ENCODE peak calls at places on chromosomes 11 and 22, in five cellular contexts. R, F, D, C and V are unnamed samples.

GRCh38 chr22:45310331-45311032 is 748 bp downstream of the FAM118A start:
- DNase-seq in C (no peak), D (no peak), R (no peak), F (no peak), V (no peak)

GRCh38 chr11:100731471-100731870 is 44.4 kb downstream of the ARHGAP42 start:
- DNase-seq in R (no peak), C (no peak), D (no peak), F (no peak), V (no peak)

GRCh38 chr11:60743058-60743457 is 13.6 kb upstream of the MS4A15 start:
- DNase-seq in D (no peak), C (no peak), F (no peak), R (no peak), V (no peak)

GRCh38 chr11:73565804-73566203 is 32.1 kb downstream of the FAM168A start:
- DNase-seq in F (no peak), D (no peak), C (no peak), R (no peak), V (no peak)

GRCh38 chr11:81647374-81647773 is 1086.3 kb downstream of the FAM181B start:
- DNase-seq in F (no peak), R (no peak), D (no peak), C (no peak), V (no peak)

GRCh38 chr22:46043816-46044717 is 67.1 kb upstream of the WNT7B start:
- DNase-seq in R (peak), F (no peak), D (no peak), C (no peak), V (no peak)

GRCh38 chr11:75306529-75306928 is 44.9 kb downstream of the ARRB1 start:
- DNase-seq in R (no peak), F (no peak), D (no peak), C (no peak), V (no peak)

GRCh38 chr22:29224121-29224858 is 18.6 kb downstream of the EMID1 start:
- DNase-seq in D (no peak), F (no peak), C (no peak), R (no peak), V (no peak)

GRCh38 chr22:48703265-48703941 is 1124.3 kb downstream of the BRD1 start:
- DNase-seq in F (no peak), R (no peak), D (no peak), C (no peak), V (no peak)

GRCh38 chr22:20644071-20644642 is 129.8 kb upstream of the SERPIND1 start:
- DNase-seq in D (no peak), R (no peak), C (no peak), F (no peak), V (no peak)

GRCh38 chr11:75476716-75477613 is 44.0 kb upstream of the KLHL35 start:
- DNase-seq in F (peak), D (no peak), C (no peak), R (no peak), V (no peak)

GRCh38 chr22:35608088-35608487 is 9.0 kb downstream of the MB start:
- DNase-seq in D (no peak), C (no peak), F (no peak), R (no peak), V (no peak)

GRCh38 chr11:68942090-68942620 is 38.5 kb downstream of the IGHMBP2 start:
- DNase-seq in R (no peak), C (no peak), F (no peak), D (no peak), V (no peak)

GRCh38 chr11:103988595-103988969 is 47.9 kb upstream of the DDI1 start:
- DNase-seq in D (no peak), R (no peak), C (no peak), F (no peak), V (no peak)

GRCh38 chr22:39117585-39118191 is 20.6 kb downstream of the APOBEC3H start:
- DNase-seq in C (peak), F (peak), D (peak), R (no peak), V (peak)

GRCh38 chr11:76148941-76149613 is 57.2 kb downstream of the WNT11 start:
- DNase-seq in D (peak), R (no peak), C (no peak), F (no peak), V (no peak)

GRCh38 chr11:133892584-133893380 is 47.5 kb upstream of the SPATA19 start:
- DNase-seq in R (peak), C (no peak), D (no peak), F (no peak), V (no peak)

GRCh38 chr22:45861259-45861658 is 115.7 kb downstream of the WNT7B start:
- DNase-seq in F (no peak), C (no peak), D (no peak), R (no peak), V (no peak)

GRCh38 chr22:23784215-23784732 is 2.5 kb upstream of the SMARCB1 start:
- DNase-seq in C (no peak), D (peak), F (no peak), R (no peak), V (no peak)

GRCh38 chr11:132030896-132031295 is 660.5 kb downstream of the NTM start:
- DNase-seq in C (no peak), D (no peak), F (no peak), R (no peak), V (no peak)

DNA sequence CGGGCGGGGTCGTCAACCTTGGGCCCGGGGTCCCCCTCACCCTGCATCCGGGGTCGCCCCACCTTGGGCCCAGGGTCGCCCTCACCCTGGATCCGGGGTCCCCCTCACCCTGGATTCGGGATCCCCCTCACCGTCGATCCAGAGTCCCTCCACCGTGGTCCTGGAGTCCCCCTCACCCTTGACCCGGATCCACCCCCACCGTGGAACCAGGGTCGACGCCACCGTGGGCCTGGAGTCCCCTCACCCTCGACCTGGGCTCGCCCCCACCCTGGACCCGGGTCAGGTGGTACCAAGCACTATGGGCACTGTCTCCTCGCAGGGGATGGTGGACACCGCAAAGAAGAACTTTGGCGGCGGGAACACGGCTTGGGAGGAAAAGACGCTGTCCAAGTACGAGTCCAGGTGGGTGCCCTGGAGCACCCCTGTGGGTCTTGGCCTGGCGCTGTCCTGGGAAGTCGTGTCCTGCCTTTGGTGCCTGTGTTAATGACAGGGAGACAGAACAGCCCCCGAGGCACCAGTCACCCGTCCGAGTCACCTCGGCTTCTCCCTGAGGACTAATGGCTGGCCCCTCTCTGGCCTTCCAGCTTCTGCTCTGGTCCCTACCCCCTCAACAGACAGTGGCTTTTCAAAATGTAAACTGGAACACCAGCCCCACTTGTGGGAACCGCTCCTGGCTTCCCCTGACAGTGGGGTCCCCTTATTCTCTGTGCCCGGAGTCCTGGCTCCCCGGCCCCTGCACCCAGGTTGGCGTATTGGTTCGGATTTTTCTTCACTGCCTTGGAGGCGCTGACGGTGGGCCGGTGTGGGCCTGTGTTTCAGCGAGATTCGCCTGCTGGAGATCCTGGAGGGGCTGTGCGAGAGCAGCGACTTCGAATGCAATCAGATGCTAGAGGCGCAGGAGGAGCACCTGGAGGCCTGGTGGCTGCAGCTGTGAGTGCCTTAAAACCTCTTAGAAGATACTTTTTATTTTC is 762 bp downstream of the CRELD2 start:
- DNase-seq in C (no peak), F (peak), R (no peak), D (no peak), V (no peak)
- TF ChIP-seq SIN3A in C (no peak), F (no peak), R (no peak), D (no peak), V (no peak)

DNA sequence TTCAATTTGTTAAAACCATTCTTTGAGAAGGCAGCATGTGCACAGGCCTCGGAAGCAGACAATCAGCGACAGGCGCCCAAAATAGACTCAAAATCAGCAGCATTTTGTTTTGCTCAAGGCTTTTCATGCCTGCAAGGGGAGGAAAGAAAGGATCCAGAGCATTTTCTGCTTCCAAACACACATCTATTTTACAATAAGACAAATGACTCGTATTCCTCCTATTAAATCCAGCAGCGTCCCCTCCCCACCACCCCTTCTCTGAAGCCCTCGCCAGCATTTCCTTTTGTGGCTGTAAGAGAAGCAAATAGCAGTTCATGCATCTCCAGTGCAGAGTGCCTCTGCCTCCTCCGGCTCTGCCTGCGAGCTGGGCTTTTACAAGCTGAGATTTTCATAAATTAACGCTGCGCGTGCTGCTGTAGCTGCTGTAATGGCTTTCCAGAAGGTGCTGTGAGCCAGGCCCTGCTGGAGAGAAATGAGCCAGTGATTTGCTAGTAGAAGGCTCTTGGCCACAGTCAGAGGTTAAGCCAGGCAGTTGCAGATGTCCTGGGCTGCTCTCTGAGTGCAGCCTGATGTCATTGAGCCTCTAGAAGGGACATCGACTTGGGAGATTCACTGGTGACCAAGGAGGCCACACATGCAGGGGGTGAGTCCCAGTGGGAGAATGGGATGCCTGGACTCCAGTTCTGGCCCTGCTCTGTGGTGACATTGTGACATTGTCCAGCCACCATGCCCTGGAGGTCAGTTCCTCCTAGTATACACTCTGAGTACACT is 134.6 kb upstream of the NAV2 start:
- DNase-seq in F (no peak), C (no peak), R (no peak), D (no peak), V (no peak)
- TF ChIP-seq POLR2A in F (no peak), C (no peak), R (no peak), D (no peak), V (no peak)

DNA sequence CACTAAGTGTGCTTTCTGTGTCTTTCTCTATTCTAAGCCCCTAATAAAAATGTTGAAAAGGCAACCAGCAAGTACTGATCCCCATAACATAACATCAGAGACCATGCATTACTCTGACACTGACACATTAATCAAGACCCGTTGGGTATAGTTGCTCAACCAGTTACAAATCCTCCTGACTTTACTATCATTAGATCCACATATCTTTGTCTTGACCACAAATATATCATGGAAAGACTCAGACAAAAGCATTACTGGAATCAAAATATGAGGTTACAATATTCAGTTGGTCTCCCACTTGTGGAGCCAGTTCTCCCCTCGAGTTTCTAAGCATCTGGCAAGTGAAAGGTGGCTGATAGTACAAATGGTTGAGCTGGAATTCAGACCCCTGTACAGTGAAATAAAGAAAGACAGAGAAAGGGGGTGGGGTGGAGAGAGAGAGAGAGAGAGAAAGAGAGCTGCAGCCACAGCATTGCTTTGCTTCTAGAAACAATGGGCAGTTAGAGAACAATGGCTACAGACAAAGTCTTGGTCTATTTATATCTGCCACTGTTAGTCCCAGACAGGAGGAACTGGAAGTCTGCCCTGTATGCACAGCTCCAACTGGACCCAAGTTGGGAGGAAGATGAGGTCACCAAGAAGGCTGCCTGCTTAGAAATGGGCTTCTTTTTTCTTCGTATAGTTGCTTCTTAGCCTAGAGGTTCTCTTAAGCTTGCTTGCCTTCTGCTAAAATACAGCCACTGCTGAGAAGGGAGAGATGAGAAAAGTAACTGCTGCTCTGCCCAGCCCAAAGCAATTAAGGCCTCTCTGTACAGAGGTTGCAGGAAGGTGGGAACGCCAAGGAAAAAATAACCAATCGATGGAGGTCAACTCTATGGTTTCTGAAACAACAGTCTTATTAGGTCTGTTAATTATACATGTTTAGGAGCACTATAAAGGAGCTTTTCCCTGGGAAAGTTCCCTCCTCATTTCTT is 85.5 kb downstream of the ETS1 start:
- DNase-seq in C (no peak), D (no peak), R (no peak), F (no peak), V (no peak)
- TF ChIP-seq SIN3A in C (no peak), D (no peak), R (no peak), F (no peak), V (no peak)

GRCh38 chr11:118998388-118998717 is 415 bp downstream of the CENATAC start:
- DNase-seq in D (no peak), R (no peak), C (no peak), F (no peak), V (no peak)

GRCh38 chr11:118998822-118999221 is 884 bp downstream of the CENATAC start:
- DNase-seq in D (peak), C (no peak), R (no peak), F (peak), V (peak)

GRCh38 chr11:119000906-119001305 is 3.0 kb downstream of the CENATAC start:
- DNase-seq in R (no peak), C (no peak), D (no peak), F (no peak), V (no peak)

GRCh38 chr11:118996926-118997626 is 862 bp upstream of the CENATAC start:
- DNase-seq in D (peak), R (no peak), F (peak), C (peak), V (no peak)

GRCh38 chr11:118997627-118998387 is at the start of gene CENATAC:
- DNase-seq in D (peak), F (peak), C (peak), R (peak), V (peak)
- TF ChIP-seq POLR2A in D (peak), F (peak), C (peak), R (peak), V (peak)

GRCh38 chr11:371051-371450 is 1.8 kb downstream of the B4GALNT4 start:
- DNase-seq in C (no peak), F (no peak), D (no peak), R (no peak), V (no peak)

GRCh38 chr11:370087-370941 is 1.0 kb downstream of the B4GALNT4 start:
- DNase-seq in F (peak), C (no peak), R (peak), D (no peak), V (no peak)

GRCh38 chr11:368414-369335 is 624 bp upstream of the B4GALNT4 start:
- DNase-seq in R (no peak), F (peak), D (peak), C (no peak), V (no peak)

GRCh38 chr11:367956-368413 is 1.3 kb upstream of the B4GALNT4 start:
- DNase-seq in D (no peak), R (no peak), F (no peak), C (no peak), V (no peak)

GRCh38 chr11:369336-370018 is at the start of gene B4GALNT4:
- DNase-seq in D (no peak), R (no peak), C (no peak), F (peak), V (no peak)
- TF ChIP-seq SIN3A in D (no peak), R (no peak), C (no peak), F (no peak), V (no peak)

DNA sequence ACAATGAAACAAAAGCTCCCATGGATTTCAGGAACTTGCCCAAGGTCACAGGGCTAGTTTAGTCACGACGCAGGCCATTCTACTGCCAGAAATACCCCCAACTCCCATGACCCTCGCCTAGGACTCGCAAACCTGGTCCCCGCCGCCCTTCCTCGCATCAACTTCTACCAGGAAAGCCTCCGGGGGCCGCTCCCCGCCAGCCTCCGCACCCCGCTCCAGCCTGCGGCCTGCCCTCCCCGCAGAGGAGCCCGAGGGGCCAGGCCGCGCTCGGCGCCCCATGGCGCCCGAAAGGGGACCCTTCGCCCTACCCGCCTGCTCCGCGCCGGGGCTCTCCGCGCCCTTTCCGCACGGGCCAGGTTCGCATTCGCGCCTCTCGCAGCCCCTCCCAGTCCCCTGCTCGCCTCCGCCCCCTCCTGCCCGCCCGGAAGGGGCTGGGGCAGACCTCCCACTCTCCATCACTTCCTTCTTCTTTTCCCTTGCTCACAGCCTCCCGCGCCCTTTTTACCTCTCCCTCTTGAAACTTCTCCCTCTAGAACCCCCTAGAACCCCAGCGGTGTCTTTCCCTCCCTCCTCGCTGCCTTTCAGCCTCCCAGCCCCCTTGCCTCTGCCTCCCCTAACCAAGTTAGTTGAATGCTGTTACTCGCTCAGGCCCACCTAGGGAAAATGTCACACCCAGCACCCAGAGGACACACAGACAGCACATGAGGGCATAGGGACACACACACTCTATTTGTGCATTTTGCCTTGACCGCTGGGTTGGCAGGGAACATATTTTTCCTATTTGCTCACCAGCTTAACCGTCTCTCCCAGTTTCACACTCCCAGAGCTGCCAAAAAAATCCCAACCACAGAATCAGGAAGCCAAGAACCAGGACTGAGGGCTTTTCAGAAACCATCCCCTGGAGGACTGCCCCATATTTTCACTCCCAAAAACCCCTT is at the start of gene SLC43A3:
- DNase-seq in C (peak), F (peak), D (peak), R (peak), V (no peak)
- TF ChIP-seq POLR2A in C (peak), F (peak), D (no peak), R (peak), V (peak)

DNA sequence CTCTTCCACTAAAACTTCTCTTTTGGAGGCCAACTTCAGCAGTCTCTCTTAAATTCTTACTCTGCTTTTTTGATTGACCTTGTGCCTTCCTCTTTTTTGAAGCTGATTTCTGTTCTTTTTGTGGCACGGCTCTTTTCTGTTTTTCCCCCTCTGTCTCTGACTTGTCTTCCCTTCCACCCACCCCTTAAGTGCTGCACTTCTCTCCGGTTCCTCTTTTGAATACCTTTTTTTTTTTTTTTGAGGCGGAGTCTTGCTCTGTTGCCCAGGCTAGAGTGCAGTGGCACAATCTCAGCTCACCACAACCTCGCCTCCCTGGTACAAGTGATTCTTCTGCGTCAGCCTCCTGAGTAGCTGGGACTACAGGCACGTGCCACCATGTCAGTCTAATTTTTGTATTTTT is 211.9 kb downstream of the BLID start:
- DNase-seq in F (no peak), R (no peak), D (no peak), C (no peak), V (no peak)
- TF ChIP-seq SIN3A in F (no peak), R (no peak), D (no peak), C (no peak), V (no peak)

GRCh38 chr22:37019309-37020191 is at the start of the genes MPST and TST:
- DNase-seq in D (peak), R (peak), C (no peak), F (peak), V (no peak)
- TF ChIP-seq POLR2A in D (peak), R (no peak), C (peak), F (peak), V (peak)

GRCh38 chr22:42990131-42990838 is 24.7 kb downstream of the PACSIN2 start:
- DNase-seq in C (no peak), F (no peak), D (peak), R (no peak), V (no peak)
- TF ChIP-seq SIN3A in C (no peak), F (no peak), D (no peak), R (no peak), V (no peak)

GRCh38 chr22:17638432-17639237 is at the start of gene BCL2L13:
- DNase-seq in D (peak), C (peak), F (peak), R (peak), V (peak)
- TF ChIP-seq POLR2A in D (peak), C (peak), F (peak), R (peak), V (peak)